ENCODE peak calls at places on chromosomes 3 and 15, in four cellular contexts. Q is psoas muscle, T is progenitor cell of endocrine pancreas, R is transverse colon. L is an unnamed sample.

GRCh38 chr15:47856071-47856470 is 138.8 kb downstream of the SEMA6D start:
- DNase-seq in R (no peak), Q (no peak), T (no peak), L (no peak)

GRCh38 chr3:142117052-142117451 is 32.3 kb downstream of the TFDP2 start:
- DNase-seq in T (no peak), Q (no peak), R (no peak), L (no peak)

GRCh38 chr3:136350557-136350956 is 100.4 kb downstream of the PCCB start:
- DNase-seq in R (no peak), Q (no peak), T (no peak), L (no peak)

GRCh38 chr3:132843851-132844565 is 121.8 kb upstream of the NPHP3 start:
- DNase-seq in R (no peak), Q (no peak), T (no peak), L (no peak)

GRCh38 chr3:23264413-23264812 is 61.3 kb downstream of the UBE2E2 start:
- DNase-seq in T (no peak), Q (no peak), R (no peak), L (no peak)

GRCh38 chr15:83053151-83053550 is 13.9 kb downstream of the BTBD1 start:
- DNase-seq in R (no peak), Q (no peak), T (no peak), L (no peak)

GRCh38 chr15:69386284-69386683 is 27.9 kb upstream of the KIF23 start:
- DNase-seq in T (no peak), R (no peak), Q (no peak), L (no peak)

GRCh38 chr3:15287565-15288330 is 44.6 kb downstream of the SH3BP5 start:
- DNase-seq in R (peak; percentile 57), T (no peak), Q (peak; percentile 72), L (no peak)

DNA sequence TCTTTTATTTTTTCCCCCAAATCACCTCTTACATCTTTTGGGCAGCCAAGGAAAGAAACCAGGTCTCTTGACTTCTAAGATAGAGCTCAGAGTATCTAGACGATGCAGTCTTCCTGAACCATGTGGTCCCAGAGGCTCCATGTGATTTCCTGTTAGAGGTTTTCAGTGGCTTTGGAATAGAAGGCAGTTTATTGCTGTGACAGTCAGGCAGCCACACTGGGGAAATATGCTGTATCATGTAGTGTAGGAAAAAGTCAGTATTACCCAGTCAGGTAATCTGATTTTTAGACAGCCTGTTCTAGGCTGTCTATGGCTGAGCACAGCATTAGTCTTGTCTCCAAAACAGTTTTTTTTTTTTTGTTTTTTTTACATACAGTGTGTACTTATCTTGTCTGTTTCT is 294.3 kb downstream of the THSD4 start:
- DNase-seq in T (no peak), Q (no peak), R (no peak), L (no peak)
- TF ChIP-seq CTCF in T (no peak), Q (no peak), R (no peak), L (no peak)

GRCh38 chr3:61938878-61939549 is 377.6 kb downstream of the PTPRG start:
- DNase-seq in T (no peak), Q (no peak), R (no peak), L (no peak)

GRCh38 chr3:61940241-61940640 is 378.9 kb downstream of the PTPRG start:
- DNase-seq in T (no peak), Q (no peak), R (no peak), L (no peak)

GRCh38 chr3:61935819-61936218 is 374.4 kb downstream of the PTPRG start:
- DNase-seq in T (no peak), Q (no peak), R (peak; percentile 14), L (no peak)

GRCh38 chr3:61932499-61932898 is 371.1 kb downstream of the PTPRG start:
- DNase-seq in R (no peak), T (no peak), Q (no peak), L (no peak)

DNA sequence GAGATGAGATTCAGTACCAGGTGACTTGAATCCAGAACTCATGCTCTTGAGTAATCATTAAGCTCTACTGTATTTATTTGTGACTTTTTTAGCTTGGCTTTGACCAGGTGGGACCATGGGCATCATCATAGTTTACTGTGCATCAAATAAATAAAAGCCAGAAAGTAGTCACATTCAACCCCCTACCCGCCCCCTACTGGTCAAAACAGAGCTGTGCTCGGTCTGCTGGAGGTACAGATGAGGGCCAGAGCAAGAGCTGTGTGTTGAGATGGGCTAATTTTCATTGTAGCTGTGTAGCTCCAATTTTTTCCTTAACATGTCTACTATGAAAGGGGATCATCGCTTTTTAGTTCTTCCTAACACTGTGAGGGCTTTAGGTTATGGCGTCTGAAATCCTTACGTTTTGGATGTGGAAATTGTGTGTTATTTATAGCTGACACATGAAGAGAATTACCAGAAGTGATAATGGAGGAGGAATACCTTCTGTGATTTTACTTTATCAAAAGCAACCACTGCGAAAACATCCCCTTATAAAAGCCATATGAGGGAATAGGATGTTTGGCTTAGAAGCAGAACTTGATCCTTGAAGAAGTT is 375.1 kb downstream of the PTPRG start:
- DNase-seq in R (peak; percentile 13), T (no peak), Q (peak; percentile 25), L (peak; percentile 21)
- TF ChIP-seq CTCF in R (no peak), T (peak; percentile 56), Q (peak; percentile 37), L (no peak)

GRCh38 chr3:120516142-120516541 is 65.3 kb upstream of the FSTL1 start:
- DNase-seq in T (no peak), R (no peak), Q (no peak), L (no peak)
- TF ChIP-seq CTCF in T (no peak), R (no peak), Q (no peak), L (no peak)

DNA sequence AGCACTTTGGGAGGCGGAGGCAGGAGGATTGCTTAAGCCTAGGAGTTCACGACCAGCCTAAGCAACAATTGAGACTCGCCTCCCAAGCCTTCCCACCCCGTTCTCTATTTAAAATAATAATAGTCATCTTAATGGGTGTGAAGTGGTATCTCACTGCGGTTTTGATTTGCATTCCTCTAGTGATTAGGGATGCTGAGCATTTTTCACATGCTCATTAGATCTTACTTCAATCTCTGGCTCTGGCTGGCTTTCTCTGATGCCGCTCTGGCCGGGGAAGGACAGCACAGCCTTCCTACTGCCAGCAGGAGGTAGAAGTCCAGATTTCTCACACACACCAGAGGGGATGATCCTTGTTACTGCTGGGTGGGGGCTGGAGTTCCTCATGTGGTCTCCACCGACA is 7.4 kb upstream of the EIF4A2 start:
- DNase-seq in T (no peak), Q (no peak), R (no peak), L (no peak)
- TF ChIP-seq CTCF in T (no peak), Q (no peak), R (no peak), L (no peak)

DNA sequence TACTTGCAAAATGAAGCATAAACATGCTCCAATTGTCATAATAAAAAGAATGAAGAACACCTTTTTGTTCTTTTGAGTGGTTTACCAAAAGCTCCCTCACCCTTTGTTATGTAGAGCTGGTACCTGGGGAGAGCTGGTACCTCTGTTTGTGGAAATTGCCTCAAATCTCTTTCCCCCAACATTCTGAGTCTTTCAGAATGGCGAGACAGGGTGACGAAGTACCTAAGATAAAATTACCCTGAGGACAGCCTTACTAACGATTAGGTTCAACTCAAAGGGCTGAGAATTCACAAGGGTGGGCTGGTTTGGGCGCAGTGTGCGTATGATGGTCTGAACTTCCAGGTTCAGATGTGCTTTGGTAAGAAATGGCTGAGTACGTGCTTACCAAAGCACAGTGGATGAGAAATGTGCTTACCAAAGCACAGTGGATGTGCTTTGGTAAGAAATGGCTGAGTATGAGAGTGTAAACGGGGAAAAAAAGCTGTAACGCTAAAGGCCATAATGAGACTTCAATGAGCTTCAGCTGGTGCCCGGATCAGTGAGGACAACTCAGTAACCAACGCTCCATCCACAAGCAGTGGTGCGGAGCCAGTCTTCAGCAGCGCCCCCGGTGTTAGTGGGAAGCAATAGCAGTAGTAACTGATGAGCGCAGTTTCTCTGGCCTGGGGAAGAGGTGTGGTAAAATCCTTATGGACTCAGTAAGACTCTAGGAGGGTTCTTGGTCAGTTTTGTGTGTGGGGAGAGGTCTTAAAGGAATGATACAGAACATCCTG is 72.3 kb upstream of the LRIG1 start:
- DNase-seq in R (no peak), T (peak; percentile 20), Q (no peak), L (no peak)
- TF ChIP-seq CTCF in R (no peak), T (peak; percentile 63), Q (peak; percentile 4), L (peak; percentile 16)

DNA sequence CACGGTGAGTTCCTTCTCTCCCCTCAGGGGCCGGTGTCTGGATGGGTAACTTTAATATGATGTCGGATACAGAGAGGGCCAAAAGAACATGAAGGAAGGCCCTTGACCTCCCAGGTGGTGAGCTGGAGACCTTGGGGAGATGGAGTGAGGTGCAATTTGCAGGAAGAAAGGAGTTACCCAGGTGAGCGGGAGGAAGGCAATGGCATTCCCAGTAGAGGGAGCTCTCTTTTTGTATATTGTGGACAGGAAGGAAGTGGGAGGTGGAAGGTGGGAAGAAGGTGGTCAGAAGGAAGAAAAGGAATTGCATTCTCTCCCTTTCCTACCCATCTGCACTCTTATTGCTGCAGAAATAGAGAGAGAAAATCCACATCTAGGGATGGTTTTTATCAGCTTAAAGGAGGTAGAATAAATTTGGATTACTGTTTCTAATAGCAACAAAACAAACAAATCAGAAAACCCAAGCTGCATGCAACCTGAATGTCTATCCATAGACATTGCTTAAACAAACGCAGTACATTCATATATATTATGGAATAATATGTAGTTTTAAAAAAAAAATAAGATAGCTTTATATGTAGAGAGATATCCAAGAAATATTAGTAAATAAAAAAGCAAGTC is 169.0 kb upstream of the TSC22D2 start:
- DNase-seq in T (no peak), Q (no peak), R (peak; percentile 38), L (no peak)
- TF ChIP-seq CTCF in T (peak; percentile 66), Q (peak; percentile 13), R (peak; percentile 66), L (no peak)

GRCh38 chr15:100923902-100924301 is 4.7 kb downstream of the LRRK1 start:
- DNase-seq in R (no peak), T (no peak), Q (no peak), L (no peak)

GRCh38 chr15:100925480-100925879 is 6.3 kb downstream of the LRRK1 start:
- DNase-seq in T (no peak), R (no peak), Q (no peak), L (no peak)

GRCh38 chr15:100924436-100924835 is 5.3 kb downstream of the LRRK1 start:
- DNase-seq in Q (no peak), R (no peak), T (no peak), L (no peak)

GRCh38 chr15:100926971-100927756 is 8.0 kb downstream of the LRRK1 start:
- DNase-seq in T (no peak), R (no peak), Q (no peak), L (no peak)

GRCh38 chr15:100926258-100926657 is 7.1 kb downstream of the LRRK1 start:
- DNase-seq in R (no peak), T (no peak), Q (no peak), L (no peak)
- TF ChIP-seq CTCF in R (no peak), T (no peak), Q (no peak), L (no peak)

GRCh38 chr15:71785996-71786395 is 24.4 kb upstream of the NR2E3 start:
- DNase-seq in Q (no peak), T (no peak), R (no peak), L (no peak)

GRCh38 chr15:71781965-71782265 is 28.4 kb upstream of the NR2E3 start:
- DNase-seq in R (no peak), T (no peak), Q (no peak), L (no peak)

GRCh38 chr15:71782447-71783165 is 27.7 kb upstream of the NR2E3 start:
- DNase-seq in Q (no peak), T (no peak), R (no peak), L (no peak)

GRCh38 chr15:71786673-71787072 is 23.7 kb upstream of the NR2E3 start:
- DNase-seq in Q (no peak), T (no peak), R (no peak), L (no peak)

DNA sequence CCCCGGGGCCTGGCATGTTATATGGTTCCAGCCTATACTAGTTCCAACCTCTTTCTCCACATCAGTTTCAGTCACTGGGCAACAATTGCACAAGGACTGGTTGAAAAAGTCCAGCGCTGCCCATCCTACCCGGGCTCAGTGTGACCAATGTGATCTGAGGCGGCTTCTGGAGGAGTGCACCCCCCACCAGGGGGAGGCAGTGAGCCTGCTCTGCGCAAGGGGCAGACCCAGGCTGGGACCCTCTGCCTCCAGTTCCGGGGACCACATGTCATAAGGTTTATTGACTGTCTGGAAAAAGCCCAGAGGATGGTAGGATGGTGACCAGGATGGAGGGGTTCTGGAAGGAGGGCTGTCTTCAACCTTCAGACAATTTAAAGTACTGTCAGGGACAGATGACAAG is 25.6 kb upstream of the NR2E3 start:
- DNase-seq in T (no peak), Q (no peak), R (no peak), L (no peak)
- TF ChIP-seq CTCF in T (peak; percentile 25), Q (no peak), R (no peak), L (peak; percentile 30)